ENCODE peak calls at places on chromosomes 5 and 9, in eight cellular contexts. H, C, O, G, N, Y, T and E are unnamed samples.
A peak's percentile ranks its signal among the peaks of the same experiment; 100 is the strongest.

GRCh38 chr5:14581891-14582796 is 552 bp downstream of the OTULINL start:
- DNase-seq in H (no peak), C (peak; percentile 79), O (no peak), G (no peak), N (peak; percentile 82), Y (peak; percentile 72), T (peak; percentile 79), E (no peak)

GRCh38 chr9:135536166-135536565 is 9.8 kb upstream of the OBP2A start:
- DNase-seq in H (no peak), C (no peak), O (no peak), G (no peak), N (no peak), Y (no peak), T (no peak), E (no peak)

GRCh38 chr5:32225445-32225844 is 51.3 kb upstream of the GOLPH3 start:
- DNase-seq in H (peak; percentile 83), C (no peak), O (no peak), G (no peak), N (no peak), Y (no peak), T (no peak), E (no peak)

GRCh38 chr9:94472766-94473165 is 82.1 kb upstream of the PCAT7 start:
- DNase-seq in H (no peak), C (no peak), O (no peak), G (no peak), N (no peak), Y (no peak), T (no peak), E (no peak)

GRCh38 chr9:93650448-93650847 is 74.1 kb downstream of the PHF2 start:
- DNase-seq in H (no peak), C (no peak), O (no peak), G (no peak), N (no peak), Y (no peak), T (no peak), E (no peak)

GRCh38 chr9:116355153-116355827 is 201.7 kb downstream of the PAPPA start:
- DNase-seq in H (no peak), C (no peak), O (no peak), G (no peak), N (no peak), Y (no peak), T (no peak), E (no peak)

GRCh38 chr5:8577792-8578191 is 708.8 kb downstream of the MTRR start:
- DNase-seq in H (no peak), C (no peak), O (no peak), G (no peak), N (no peak), Y (no peak), T (no peak), E (no peak)

GRCh38 chr9:121399883-121400607 is 30.0 kb upstream of the STOM start:
- DNase-seq in H (peak; percentile 73), C (no peak), O (peak; percentile 26), G (peak; percentile 30), N (peak; percentile 37), Y (no peak), T (peak; percentile 77), E (no peak)

GRCh38 chr9:20692554-20692953 is 8.5 kb downstream of the FOCAD start:
- DNase-seq in H (no peak), C (no peak), O (no peak), G (no peak), N (no peak), Y (no peak), T (no peak), E (no peak)

GRCh38 chr5:145681686-145682085 is 153.5 kb downstream of the PRELID2 start:
- DNase-seq in H (peak; percentile 73), C (no peak), O (peak; percentile 32), G (peak; percentile 23), N (peak; percentile 63), Y (no peak), T (peak; percentile 69), E (no peak)

GRCh38 chr9:17900604-17901003 is 321.7 kb downstream of the SH3GL2 start:
- DNase-seq in H (no peak), C (no peak), O (no peak), G (no peak), N (peak; percentile 55), Y (no peak), T (no peak), E (no peak)

GRCh38 chr9:78397045-78397843 is 100.3 kb downstream of the PSAT1 start:
- DNase-seq in H (no peak), C (no peak), O (no peak), G (no peak), N (peak; percentile 58), Y (no peak), T (no peak), E (no peak)

GRCh38 chr9:76441551-76442322 is 17.2 kb upstream of the GCNT1 start:
- DNase-seq in H (peak; percentile 78), C (no peak), O (peak; percentile 72), G (peak; percentile 59), N (no peak), Y (no peak), T (no peak), E (no peak)

GRCh38 chr5:83472508-83473343 is 1.2 kb downstream of the VCAN start:
- DNase-seq in H (peak; percentile 16), C (no peak), O (no peak), G (peak; percentile 38), N (peak; percentile 71), Y (no peak), T (no peak), E (peak; percentile 2)

GRCh38 chr5:146561711-146562110 is 45.7 kb upstream of the GPR151 start:
- DNase-seq in H (no peak), C (no peak), O (no peak), G (no peak), N (no peak), Y (no peak), T (no peak), E (no peak)

GRCh38 chr5:55645304-55645703 is 66.8 kb downstream of the SLC38A9 start:
- DNase-seq in H (peak; percentile 77), C (no peak), O (no peak), G (no peak), N (no peak), Y (no peak), T (no peak), E (no peak)

GRCh38 chr5:96370981-96371380 is 62.1 kb downstream of the PCSK1 start:
- DNase-seq in H (no peak), C (no peak), O (no peak), G (no peak), N (no peak), Y (no peak), T (no peak), E (no peak)

GRCh38 chr9:15693701-15694100 is 140.9 kb downstream of the CCDC171 start:
- DNase-seq in H (no peak), C (no peak), O (no peak), G (no peak), N (no peak), Y (no peak), T (no peak), E (no peak)

GRCh38 chr5:168020522-168021294 is 270.7 kb upstream of the WWC1 start:
- DNase-seq in H (peak; percentile 18), C (no peak), O (no peak), G (no peak), N (no peak), Y (no peak), T (no peak), E (no peak)

GRCh38 chr9:132935021-132935420 is 9.4 kb downstream of the TSC1 start:
- DNase-seq in H (no peak), C (no peak), O (no peak), G (no peak), N (no peak), Y (no peak), T (no peak), E (no peak)

GRCh38 chr9:93663877-93664548 is 87.6 kb downstream of the PHF2 start:
- DNase-seq in H (no peak), C (no peak), O (no peak), G (no peak), N (no peak), Y (no peak), T (no peak), E (no peak)

GRCh38 chr9:114247086-114247485 is 75.8 kb upstream of the ORM1 start:
- DNase-seq in H (no peak), C (no peak), O (no peak), G (no peak), N (no peak), Y (no peak), T (no peak), E (no peak)

GRCh38 chr5:159504106-159504856 is 174.0 kb upstream of the IL12B start:
- DNase-seq in H (peak; percentile 41), C (no peak), O (no peak), G (no peak), N (no peak), Y (no peak), T (no peak), E (no peak)

GRCh38 chr5:128703322-128703721 is 165.3 kb upstream of the FBN2 start:
- DNase-seq in H (no peak), C (no peak), O (no peak), G (no peak), N (no peak), Y (no peak), T (no peak), E (no peak)

GRCh38 chr9:88017086-88017485 is 42.8 kb upstream of the CDK20 start:
- DNase-seq in H (no peak), C (no peak), O (no peak), G (no peak), N (no peak), Y (no peak), T (no peak), E (no peak)

GRCh38 chr9:136923881-136924280 is 20.7 kb downstream of the FBXW5 start:
- DNase-seq in H (no peak), C (no peak), O (no peak), G (no peak), N (no peak), Y (no peak), T (no peak), E (no peak)

GRCh38 chr9:19049872-19050636 is 827 bp downstream of the RRAGA start:
- DNase-seq in H (peak; percentile 3), C (no peak), O (no peak), G (no peak), N (peak; percentile 34), Y (no peak), T (peak; percentile 31), E (peak; percentile 48)

GRCh38 chr5:118520771-118521415 is 467.5 kb downstream of the DTWD2 start:
- DNase-seq in H (no peak), C (no peak), O (no peak), G (no peak), N (no peak), Y (no peak), T (no peak), E (no peak)

GRCh38 chr5:144134181-144134827 is 36.2 kb downstream of the YIPF5 start:
- DNase-seq in H (no peak), C (no peak), O (no peak), G (no peak), N (no peak), Y (no peak), T (no peak), E (no peak)

GRCh38 chr5:17428176-17428800 is 69.7 kb upstream of the TAF11L2 start:
- DNase-seq in H (no peak), C (no peak), O (no peak), G (no peak), N (no peak), Y (no peak), T (no peak), E (no peak)

GRCh38 chr5:10354048-10354872 is 765 bp downstream of the MARCHF6 start:
- DNase-seq in H (peak; percentile 39), C (peak; percentile 15), O (no peak), G (no peak), N (no peak), Y (peak; percentile 18), T (peak; percentile 42), E (no peak)

GRCh38 chr5:3116366-3116765 is 364.9 kb upstream of the IRX2 start:
- DNase-seq in H (no peak), C (no peak), O (no peak), G (no peak), N (no peak), Y (no peak), T (no peak), E (no peak)

GRCh38 chr5:33905381-33905780 is 13.6 kb upstream of the ADAMTS12 start:
- DNase-seq in H (no peak), C (no peak), O (no peak), G (no peak), N (no peak), Y (no peak), T (no peak), E (no peak)